ENCODE peak calls at places on chromosomes 2 and 18, in nine cellular contexts. J is upper lobe of right lung, E is keratinocyte, U is HCT116, Q is PC-3, F is breast epithelium, V is heart left ventricle, S is lower lobe of right lung, H is BE2C. C is an unnamed sample. For H3K36me3, the result is how much of the 10 kb centered on the place peaks cover.

GRCh38 chr2:196927318-196928225 is 1.1 kb upstream of the PGAP1 start:
- DNase-seq in H (no peak), J (no peak), U (no peak), Q (peak), S (no peak), F (no peak), E (no peak), V (no peak), C (no peak)

GRCh38 chr2:30949435-30949834 is 142.2 kb upstream of the CAPN13 start:
- DNase-seq in F (no peak), Q (no peak), U (no peak), J (no peak), S (no peak), H (peak), E (no peak), V (no peak), C (no peak)

GRCh38 chr2:160363961-160364733 is 129.5 kb downstream of the RBMS1 start:
- DNase-seq in E (no peak), V (no peak), S (no peak), Q (peak), J (no peak), F (no peak), H (no peak), U (no peak), C (no peak)

GRCh38 chr2:55875434-55876135 is 48.0 kb downstream of the EFEMP1 start:
- DNase-seq in J (no peak), S (no peak), U (no peak), H (no peak), Q (peak), V (no peak), F (no peak), E (no peak), C (no peak)

GRCh38 chr2:143936758-143937562 is 583.0 kb downstream of the ZEB2 start:
- DNase-seq in Q (no peak), H (peak), E (no peak), F (no peak), V (peak), J (peak), U (no peak), S (peak), C (no peak)

GRCh38 chr2:134897932-134898331 is 20.7 kb upstream of the CCNT2 start:
- DNase-seq in U (peak), Q (peak), V (no peak), S (no peak), E (no peak), J (no peak), F (no peak), H (no peak), C (no peak)

GRCh38 chr2:30234180-30234971 is 3.0 kb downstream of the LBH start:
- DNase-seq in F (peak), V (no peak), S (no peak), U (no peak), H (no peak), Q (peak), E (peak), J (no peak), C (peak)

GRCh38 chr2:229821353-229821752 is 100.5 kb downstream of the TRIP12 start:
- DNase-seq in S (no peak), U (no peak), J (no peak), E (no peak), Q (peak), F (no peak), V (no peak), H (no peak), C (no peak)

GRCh38 chr2:203689424-203690109 is 16.9 kb upstream of the CD28 start:
- DNase-seq in Q (no peak), F (no peak), U (no peak), S (no peak), J (no peak), H (no peak), V (no peak), E (no peak), C (no peak)

GRCh38 chr2:112129060-112129459 is 9.1 kb upstream of the FBLN7 start:
- DNase-seq in J (no peak), H (no peak), U (no peak), Q (no peak), E (no peak), S (no peak), F (no peak), V (no peak), C (no peak)

GRCh38 chr2:150327546-150328495 is 159.6 kb downstream of the RND3 start:
- DNase-seq in E (no peak), V (no peak), S (no peak), F (no peak), U (no peak), J (no peak), H (no peak), Q (no peak), C (no peak)

GRCh38 chr18:58714821-58715220 is 43.6 kb downstream of the MALT1 start:
- DNase-seq in S (no peak), U (no peak), H (no peak), E (no peak), J (no peak), Q (no peak), F (no peak), V (no peak), C (no peak)

GRCh38 chr2:169366066-169366465 is 3.7 kb upstream of the LRP2 start:
- DNase-seq in U (no peak), H (no peak), S (no peak), J (no peak), E (no peak), Q (peak), F (no peak), V (no peak), C (no peak)

GRCh38 chr2:73172963-73173362 is 29.4 kb upstream of the NOTO start:
- DNase-seq in H (no peak), F (no peak), J (no peak), V (no peak), U (no peak), S (no peak), E (no peak), Q (no peak), C (no peak)

GRCh38 chr2:70887550-70888229 is 48.0 kb upstream of the ATP6V1B1 start:
- DNase-seq in V (peak), E (no peak), U (no peak), J (peak), F (no peak), S (no peak), Q (no peak), H (peak), C (no peak)

GRCh38 chr18:62536005-62536404 is 13.2 kb downstream of the ZCCHC2 start:
- DNase-seq in Q (no peak), V (no peak), U (no peak), E (no peak), S (no peak), J (no peak), H (no peak), F (no peak), C (no peak)

GRCh38 chr18:77223653-77224052 is 26.0 kb upstream of the GALR1 start:
- DNase-seq in H (no peak), U (no peak), J (no peak), F (no peak), Q (peak), E (no peak), S (no peak), V (no peak), C (no peak)

GRCh38 chr2:175175320-175175719 is 6.2 kb downstream of the ATP5MC3 start:
- DNase-seq in V (no peak), F (no peak), E (no peak), S (no peak), J (no peak), U (no peak), H (no peak), Q (no peak), C (no peak)

GRCh38 chr2:178846458-178846802 is 39.2 kb upstream of the TTN start:
- DNase-seq in V (no peak), Q (peak), S (no peak), U (no peak), H (no peak), E (no peak), J (no peak), F (no peak), C (no peak)

GRCh38 chr2:144322379-144322778 is 197.5 kb downstream of the ZEB2 start:
- DNase-seq in J (no peak), Q (no peak), U (no peak), S (no peak), H (no peak), V (no peak), F (no peak), E (no peak), C (no peak)

GRCh38 chr2:72896446-72896845 is 9.2 kb downstream of the SPR start:
- DNase-seq in H (no peak), J (no peak), E (no peak), Q (no peak), S (no peak), U (no peak), V (no peak), F (no peak), C (no peak)

GRCh38 chr2:101895039-101895438 is 96.7 kb upstream of the IL1R2 start:
- DNase-seq in V (no peak), E (no peak), F (no peak), S (no peak), U (no peak), Q (no peak), J (no peak), H (no peak), C (no peak)

GRCh38 chr2:7686016-7686385 is 768.8 kb downstream of the RNF144A start:
- DNase-seq in U (no peak), S (no peak), Q (no peak), J (no peak), H (no peak), V (no peak), F (no peak), E (no peak), C (no peak)

GRCh38 chr2:212109792-212110680 is 428.6 kb downstream of the ERBB4 start:
- DNase-seq in H (no peak), F (no peak), E (no peak), V (no peak), S (no peak), Q (no peak), U (no peak), J (no peak), C (no peak)

GRCh38 chr2:37625781-37626548 is 45.5 kb downstream of the CDC42EP3 start:
- DNase-seq in V (peak), S (no peak), E (no peak), U (no peak), Q (no peak), H (no peak), F (no peak), J (no peak), C (no peak)

GRCh38 chr2:223888251-223888650 is 50.9 kb upstream of the AP1S3 start:
- DNase-seq in J (no peak), U (no peak), F (no peak), V (no peak), E (no peak), H (no peak), S (no peak), Q (no peak), C (no peak)

GRCh38 chr2:223882715-223883114 is 45.3 kb upstream of the AP1S3 start:
- DNase-seq in V (no peak), J (no peak), F (no peak), H (no peak), S (no peak), E (no peak), U (no peak), Q (no peak), C (no peak)

GRCh38 chr2:223880779-223881178 is 43.4 kb upstream of the AP1S3 start:
- DNase-seq in U (no peak), V (no peak), S (no peak), F (no peak), J (no peak), E (no peak), H (no peak), Q (no peak), C (no peak)

GRCh38 chr2:223887127-223887526 is 49.7 kb upstream of the AP1S3 start:
- DNase-seq in J (no peak), S (no peak), U (no peak), H (no peak), F (peak), E (no peak), V (no peak), Q (no peak), C (no peak)

GRCh38 chr2:223884399-223884798 is 47.0 kb upstream of the AP1S3 start:
- DNase-seq in S (no peak), J (no peak), E (no peak), H (no peak), F (no peak), Q (no peak), V (no peak), U (no peak), C (no peak)
- H3K36me3 ChIP-seq in S (half or more), J (half or more), E (under half), H (under half), F (under half), Q (under half), V (half or more), U (under half), C (under half)

GRCh38 chr2:109028280-109028679 is 39.3 kb upstream of the EDAR start:
- DNase-seq in Q (no peak), J (no peak), E (no peak), F (no peak), V (no peak), S (no peak), U (no peak), H (no peak), C (no peak)

GRCh38 chr2:109029444-109030193 is 40.6 kb upstream of the EDAR start:
- DNase-seq in S (no peak), F (no peak), U (no peak), E (no peak), H (no peak), Q (no peak), V (no peak), J (no peak), C (no peak)

GRCh38 chr2:109024477-109024876 is 35.5 kb upstream of the EDAR start:
- DNase-seq in S (no peak), V (no peak), H (no peak), E (no peak), J (no peak), F (no peak), U (no peak), Q (no peak), C (no peak)

GRCh38 chr2:109028738-109029443 is 39.9 kb upstream of the EDAR start:
- DNase-seq in J (no peak), F (no peak), E (no peak), U (no peak), H (no peak), V (no peak), Q (no peak), S (no peak), C (no peak)

DNA sequence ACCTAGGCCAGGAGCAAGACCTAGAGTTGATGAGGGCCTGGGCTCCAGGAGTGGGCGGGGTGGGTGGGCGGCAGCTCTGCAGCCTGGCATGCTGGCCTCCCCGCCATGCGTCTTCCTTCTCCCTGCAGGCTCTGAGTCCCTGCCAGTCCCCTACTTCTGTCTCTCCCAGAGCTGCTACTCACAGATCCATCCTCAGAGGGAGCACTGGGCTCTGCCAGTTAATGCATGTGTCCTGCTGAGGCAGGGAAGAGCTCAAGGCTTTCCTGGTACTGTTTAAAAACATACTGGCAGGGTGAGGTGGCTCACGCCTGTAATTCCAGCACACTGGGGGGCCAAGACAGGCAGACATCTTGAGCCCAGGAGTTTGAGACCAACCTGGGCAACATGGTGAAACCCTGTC is 38.7 kb upstream of the EDAR start:
- DNase-seq in S (no peak), J (no peak), H (no peak), Q (no peak), V (no peak), F (no peak), U (no peak), E (no peak), C (no peak)
- H3K4me3 ChIP-seq in S (no peak), J (no peak), H (no peak), Q (no peak), V (no peak), F (no peak), U (no peak), E (no peak), C (no peak)

GRCh38 chr2:228681426-228681825 is 499.9 kb upstream of the SPHKAP start:
- DNase-seq in S (no peak), Q (peak), J (no peak), F (no peak), H (no peak), V (no peak), U (peak), E (no peak), C (no peak)
- TF ChIP-seq CTCF in S (peak), Q (peak), J (peak), F (peak), H (no peak), V (no peak), U (peak), E (peak), C (peak)

DNA sequence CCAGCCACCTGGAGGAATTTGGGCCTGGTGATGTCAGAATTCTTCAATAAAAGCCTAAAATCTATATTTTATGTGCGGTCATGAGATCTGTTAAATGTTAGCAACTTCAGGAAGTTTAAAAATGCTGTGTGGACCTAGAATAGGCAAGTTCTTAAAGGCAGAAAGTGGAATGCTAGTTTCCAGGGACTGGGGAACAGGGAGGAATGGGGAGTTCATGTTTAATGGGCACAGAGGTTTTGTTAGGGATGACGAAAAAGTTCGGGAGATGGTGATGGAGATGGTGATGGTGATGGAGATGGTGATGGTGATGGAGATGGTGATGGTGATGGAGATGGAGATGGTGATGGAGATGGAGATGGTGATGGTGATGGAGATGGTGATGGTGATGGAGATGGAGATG is 9.2 kb downstream of the TYMS start:
- DNase-seq in H (no peak), E (no peak), V (no peak), J (no peak), S (no peak), F (no peak), Q (no peak), U (no peak), C (no peak)
- H3K36me3 ChIP-seq in H (under half), E (under half), V (under half), J (under half), S (under half), F (under half), Q (half or more), U (under half), C (under half)

DNA sequence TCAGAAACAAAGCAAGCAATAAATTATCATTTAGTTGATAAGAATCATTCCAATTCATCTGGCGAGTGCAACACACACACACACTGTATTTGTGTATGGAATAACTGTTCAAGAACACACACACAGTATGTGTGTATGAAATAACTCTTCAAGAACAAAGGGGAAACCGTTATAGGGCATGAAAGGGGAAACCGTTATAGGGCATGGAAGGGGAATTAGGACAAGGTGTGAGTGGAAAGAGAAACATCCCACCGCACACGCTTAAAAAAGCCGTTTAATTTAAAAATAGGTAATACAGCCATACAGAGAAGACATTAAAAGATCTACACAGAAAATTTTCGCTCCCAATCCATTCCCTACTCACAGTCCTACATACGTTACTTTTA is 607 bp upstream of the TSN start:
- DNase-seq in V (no peak), U (no peak), F (no peak), E (no peak), S (no peak), Q (no peak), J (no peak), H (no peak), C (no peak)
- H3K4me3 ChIP-seq in V (peak), U (peak), F (peak), E (peak), S (peak), Q (peak), J (peak), H (peak), C (peak)

GRCh38 chr2:14137643-14138042 is 494.9 kb upstream of the LRATD1 start:
- DNase-seq in V (no peak), J (no peak), Q (peak), F (no peak), E (no peak), H (peak), S (no peak), U (no peak), C (no peak)
- TF ChIP-seq CTCF in V (no peak), J (no peak), Q (peak), F (no peak), E (peak), H (peak), S (no peak), U (no peak), C (no peak)